ENCODE peak calls at places on chromosomes 13 and 19, in nine cellular contexts. N is naive thymus-derived CD8-positive, alpha-beta T cell; E is kidney epithelial cell; Z is ELF-1; V is cardiac fibroblast; A is A549; O is suprapubic skin; B is kidney; S is midbrain. K is an unnamed sample.

GRCh38 chr13:46756977-46757376 is 40.0 kb downstream of the ESD start:
- DNase-seq in Z (no peak), E (no peak), O (no peak), V (peak), B (no peak), N (no peak), A (no peak), S (no peak), K (no peak)

GRCh38 chr13:26819067-26819466 is 58.5 kb upstream of the GPR12 start:
- DNase-seq in B (no peak), N (no peak), A (no peak), O (no peak), Z (no peak), V (no peak), E (no peak), S (no peak), K (no peak)

GRCh38 chr19:44912854-44913253 is 1.6 kb upstream of the APOC1 start:
- DNase-seq in Z (no peak), B (no peak), V (peak), A (no peak), N (no peak), O (no peak), E (no peak), S (peak), K (no peak)

GRCh38 chr19:45250216-45250831 is 747 bp upstream of the MARK4 start:
- DNase-seq in S (no peak), A (no peak), E (no peak), Z (peak), V (no peak), N (no peak), O (no peak), B (no peak), K (no peak)

GRCh38 chr13:59479629-59480028 is 684.1 kb downstream of the DIAPH3 start:
- DNase-seq in S (no peak), Z (no peak), O (no peak), N (no peak), B (no peak), E (no peak), V (no peak), A (no peak), K (no peak)

GRCh38 chr13:20090349-20090748 is 70.5 kb downstream of the GJA3 start:
- DNase-seq in B (no peak), Z (no peak), S (no peak), N (no peak), V (peak), O (no peak), A (no peak), E (no peak), K (no peak)

GRCh38 chr19:38395381-38396127 is 7.1 kb downstream of the SPRED3 start:
- DNase-seq in A (no peak), E (no peak), N (no peak), Z (no peak), B (peak), O (no peak), S (no peak), V (no peak), K (no peak)

GRCh38 chr19:20664917-20665781 is 3.8 kb upstream of the ZNF626 start:
- DNase-seq in Z (peak), O (no peak), B (peak), A (no peak), S (peak), N (no peak), E (no peak), V (peak), K (no peak)

GRCh38 chr13:18961383-18962117 is 220.1 kb downstream of the TUBA3C start:
- DNase-seq in B (no peak), Z (no peak), A (no peak), E (no peak), O (no peak), V (no peak), S (no peak), N (no peak), K (no peak)

GRCh38 chr13:46168341-46168740 is 13.6 kb downstream of the LCP1 start:
- DNase-seq in B (no peak), O (no peak), V (peak), A (no peak), S (no peak), E (peak), Z (peak), N (peak), K (peak)

GRCh38 chr19:17332677-17333581 is 1.7 kb downstream of the ANO8 start:
- DNase-seq in O (no peak), Z (peak), B (no peak), E (no peak), V (peak), A (peak), S (no peak), N (no peak), K (no peak)

GRCh38 chr19:47130120-47130588 is 481 bp upstream of the SAE1 start:
- DNase-seq in V (no peak), B (no peak), N (no peak), A (no peak), O (no peak), S (no peak), E (no peak), Z (no peak), K (no peak)

GRCh38 chr13:50144473-50145160 is 129.4 kb downstream of the KCNRG start:
- DNase-seq in A (no peak), O (no peak), V (no peak), N (no peak), B (no peak), E (no peak), S (no peak), Z (no peak), K (no peak)

GRCh38 chr13:75194717-75195116 is 287.3 kb downstream of the TBC1D4 start:
- DNase-seq in B (no peak), A (no peak), S (peak), V (peak), E (no peak), N (no peak), O (no peak), Z (no peak), K (no peak)

GRCh38 chr19:54158812-54159351 is 639 bp downstream of the LENG1 start:
- DNase-seq in O (no peak), V (peak), N (peak), B (no peak), S (no peak), Z (peak), E (no peak), A (peak), K (no peak)

GRCh38 chr19:34228762-34229161 is 25.6 kb upstream of the GARRE1 start:
- DNase-seq in B (no peak), Z (no peak), O (no peak), V (no peak), E (no peak), A (no peak), N (no peak), S (no peak), K (no peak)

GRCh38 chr13:30293995-30294394 is 13.4 kb downstream of the KATNAL1 start:
- DNase-seq in N (no peak), Z (no peak), A (no peak), E (no peak), V (no peak), O (no peak), B (no peak), S (no peak), K (no peak)

GRCh38 chr13:46698015-46698414 is 98.9 kb downstream of the ESD start:
- DNase-seq in V (no peak), N (no peak), Z (no peak), S (no peak), A (no peak), E (no peak), O (no peak), B (no peak), K (no peak)

GRCh38 chr13:113763961-113764792 is 5.2 kb downstream of the TMEM255B start:
- DNase-seq in B (no peak), O (peak), Z (no peak), N (no peak), V (no peak), E (no peak), S (no peak), A (no peak), K (no peak)

GRCh38 chr13:108383676-108384075 is 114.2 kb downstream of the TNFSF13B start:
- DNase-seq in A (no peak), N (no peak), E (no peak), B (no peak), V (no peak), Z (no peak), O (no peak), S (no peak), K (no peak)

GRCh38 chr19:35345671-35346111 is 2.0 kb upstream of the FFAR1 start:
- DNase-seq in S (no peak), O (peak), A (no peak), E (no peak), Z (no peak), N (no peak), B (no peak), V (no peak), K (no peak)

GRCh38 chr13:98915563-98916348 is 62.1 kb downstream of the DOCK9 start:
- DNase-seq in N (no peak), S (no peak), V (no peak), A (no peak), B (no peak), E (no peak), Z (no peak), O (no peak), K (no peak)

GRCh38 chr19:57653689-57654088 is 15.0 kb upstream of the ZSCAN4 start:
- DNase-seq in O (no peak), V (no peak), Z (no peak), E (no peak), N (no peak), A (no peak), S (no peak), B (no peak), K (no peak)

GRCh38 chr19:55005684-55006488 is 32.2 kb downstream of the GP6 start:
- DNase-seq in A (peak), O (no peak), V (no peak), Z (peak), E (peak), B (no peak), N (peak), S (peak), K (peak)

GRCh38 chr13:110442946-110443632 is 118.4 kb downstream of the RAB20 start:
- DNase-seq in A (no peak), S (no peak), V (peak), O (no peak), B (no peak), E (no peak), N (no peak), Z (no peak), K (no peak)

GRCh38 chr13:24130134-24130792 is 30.3 kb upstream of the SPATA13 start:
- DNase-seq in O (no peak), S (no peak), B (no peak), A (no peak), V (no peak), Z (no peak), E (no peak), N (no peak), K (no peak)

GRCh38 chr13:42681394-42681793 is 100.0 kb upstream of the FAM216B start:
- DNase-seq in V (no peak), N (no peak), O (no peak), Z (no peak), A (no peak), E (no peak), B (no peak), S (no peak), K (no peak)

GRCh38 chr19:51800849-51801244 is 5.9 kb downstream of the FPR3 start:
- DNase-seq in N (no peak), S (no peak), A (no peak), O (no peak), B (no peak), E (no peak), V (peak), Z (no peak), K (no peak)